ENCODE peak calls at places on chromosomes 6 and 20, in ten cellular contexts. One of them, this sample, is unnamed.

GRCh38 chr6:154689654-154690053 is 43.6 kb upstream of the SCAF8 start:
- DNase-seq in cardiac fibroblast: no peak
- DNase-seq in aorta: no peak
- DNase-seq in AG08395: no peak
- DNase-seq in GM20000: no peak
- DNase-seq in GM23248: no peak
- DNase-seq in iPS DF 6.9: no peak
- DNase-seq in EL: no peak
- DNase-seq in NCI-H1436: no peak
- DNase-seq in NCI-H2107: no peak
- DNase-seq in this sample: no peak

GRCh38 chr20:59074456-59074855 is 31.9 kb upstream of the PRELID3B start:
- DNase-seq in cardiac fibroblast: no peak
- DNase-seq in aorta: no peak
- DNase-seq in AG08395: no peak
- DNase-seq in GM20000: no peak
- DNase-seq in GM23248: no peak
- DNase-seq in iPS DF 6.9: no peak
- DNase-seq in EL: peak; percentile 25
- DNase-seq in NCI-H1436: no peak
- DNase-seq in NCI-H2107: no peak
- DNase-seq in this sample: no peak

GRCh38 chr6:84026721-84027164 is 6.8 kb upstream of the MRAP2 start:
- DNase-seq in cardiac fibroblast: no peak
- DNase-seq in aorta: no peak
- DNase-seq in AG08395: peak; percentile 9
- DNase-seq in GM20000: no peak
- DNase-seq in GM23248: peak; percentile 61
- DNase-seq in iPS DF 6.9: no peak
- DNase-seq in EL: no peak
- DNase-seq in NCI-H1436: no peak
- DNase-seq in NCI-H2107: no peak
- DNase-seq in this sample: no peak

GRCh38 chr6:57173056-57173885 is 1.1 kb downstream of the BAG2 start:
- DNase-seq in cardiac fibroblast: peak; percentile 34
- DNase-seq in aorta: no peak
- DNase-seq in AG08395: peak; percentile 18
- DNase-seq in GM20000: peak; percentile 41
- DNase-seq in GM23248: peak; percentile 60
- DNase-seq in iPS DF 6.9: no peak
- DNase-seq in EL: peak; percentile 54
- DNase-seq in NCI-H1436: no peak
- DNase-seq in NCI-H2107: no peak
- DNase-seq in this sample: peak; percentile 40

GRCh38 chr6:15110721-15111354 is 135.0 kb upstream of the JARID2 start:
- DNase-seq in cardiac fibroblast: peak; percentile 6
- DNase-seq in aorta: no peak
- DNase-seq in AG08395: no peak
- DNase-seq in GM20000: no peak
- DNase-seq in GM23248: peak; percentile 30
- DNase-seq in iPS DF 6.9: no peak
- DNase-seq in EL: no peak
- DNase-seq in NCI-H1436: no peak
- DNase-seq in NCI-H2107: no peak
- DNase-seq in this sample: no peak

GRCh38 chr20:48738399-48739304 is 89.1 kb downstream of the PREX1 start:
- DNase-seq in cardiac fibroblast: no peak
- DNase-seq in aorta: peak; percentile 62
- DNase-seq in AG08395: no peak
- DNase-seq in GM20000: peak; percentile 78
- DNase-seq in GM23248: no peak
- DNase-seq in iPS DF 6.9: no peak
- DNase-seq in EL: no peak
- DNase-seq in NCI-H1436: no peak
- DNase-seq in NCI-H2107: no peak
- DNase-seq in this sample: peak; percentile 77

GRCh38 chr6:36692220-36692619 is 5.4 kb upstream of the RAB44 start:
- DNase-seq in cardiac fibroblast: no peak
- DNase-seq in aorta: no peak
- DNase-seq in AG08395: no peak
- DNase-seq in GM20000: peak; percentile 74
- DNase-seq in GM23248: no peak
- DNase-seq in iPS DF 6.9: no peak
- DNase-seq in EL: no peak
- DNase-seq in NCI-H1436: no peak
- DNase-seq in NCI-H2107: no peak
- DNase-seq in this sample: peak; percentile 80

GRCh38 chr6:116564921-116565872 is 6.1 kb upstream of the RWDD1 start:
- DNase-seq in cardiac fibroblast: peak; percentile 20
- DNase-seq in aorta: peak; percentile 78
- DNase-seq in AG08395: no peak
- DNase-seq in GM20000: no peak
- DNase-seq in GM23248: peak; percentile 46
- DNase-seq in iPS DF 6.9: no peak
- DNase-seq in EL: peak; percentile 41
- DNase-seq in NCI-H1436: no peak
- DNase-seq in NCI-H2107: peak; percentile 7
- DNase-seq in this sample: no peak

GRCh38 chr6:19771753-19772336 is 65.3 kb upstream of the ID4 start:
- DNase-seq in cardiac fibroblast: peak; percentile 27
- DNase-seq in aorta: no peak
- DNase-seq in AG08395: peak; percentile 10
- DNase-seq in GM20000: no peak
- DNase-seq in GM23248: peak; percentile 73
- DNase-seq in iPS DF 6.9: no peak
- DNase-seq in EL: peak; percentile 23
- DNase-seq in NCI-H1436: no peak
- DNase-seq in NCI-H2107: no peak
- DNase-seq in this sample: no peak

GRCh38 chr20:63624486-63624885 is 2.4 kb downstream of the GMEB2 start:
- DNase-seq in cardiac fibroblast: peak; percentile 70
- DNase-seq in aorta: peak; percentile 31
- DNase-seq in AG08395: no peak
- DNase-seq in GM20000: no peak
- DNase-seq in GM23248: peak; percentile 63
- DNase-seq in iPS DF 6.9: no peak
- DNase-seq in EL: peak; percentile 18
- DNase-seq in NCI-H1436: no peak
- DNase-seq in NCI-H2107: no peak
- DNase-seq in this sample: no peak

GRCh38 chr6:158005626-158006180 is 24.0 kb downstream of the SYNJ2 start:
- DNase-seq in cardiac fibroblast: no peak
- DNase-seq in aorta: no peak
- DNase-seq in AG08395: no peak
- DNase-seq in GM20000: no peak
- DNase-seq in GM23248: no peak
- DNase-seq in iPS DF 6.9: no peak
- DNase-seq in EL: no peak
- DNase-seq in NCI-H1436: no peak
- DNase-seq in NCI-H2107: no peak
- DNase-seq in this sample: no peak

GRCh38 chr6:77017537-77017936 is 445.8 kb downstream of the HTR1B start:
- DNase-seq in cardiac fibroblast: no peak
- DNase-seq in aorta: no peak
- DNase-seq in AG08395: no peak
- DNase-seq in GM20000: no peak
- DNase-seq in GM23248: no peak
- DNase-seq in iPS DF 6.9: no peak
- DNase-seq in EL: no peak
- DNase-seq in NCI-H1436: no peak
- DNase-seq in NCI-H2107: no peak
- DNase-seq in this sample: no peak